ENCODE peak calls at places on chromosomes 6 and 20, in four cellular contexts. J is heart left ventricle, I is heart right ventricle, A is astrocyte. V is an unnamed sample.

GRCh38 chr20:555933-556332 is 12.3 kb upstream of the CSNK2A1 start:
- DNase-seq in J (peak; percentile 63), I (peak; percentile 75), A (peak; percentile 12), V (no peak)

GRCh38 chr6:132043148-132043547 is 92.0 kb upstream of the CCN2 start:
- DNase-seq in J (no peak), I (no peak), A (no peak), V (no peak)

GRCh38 chr6:16168858-16169257 is 40.0 kb downstream of the MYLIP start:
- DNase-seq in J (no peak), I (no peak), A (no peak), V (no peak)

GRCh38 chr20:46402236-46402886 is 4.1 kb downstream of the ELMO2 start:
- DNase-seq in J (no peak), I (no peak), A (peak; percentile 61), V (no peak)

GRCh38 chr6:56764081-56764566 is 121.4 kb upstream of the DST start:
- DNase-seq in J (no peak), I (no peak), A (no peak), V (no peak)

GRCh38 chr6:31179042-31179386 is 8.5 kb upstream of the POU5F1 start:
- DNase-seq in J (no peak), I (no peak), A (no peak), V (no peak)

GRCh38 chr6:144055121-144055931 is 40.0 kb downstream of the SF3B5 start:
- DNase-seq in J (no peak), I (no peak), A (no peak), V (no peak)

GRCh38 chr20:821083-822065 is 12.1 kb upstream of the FAM110A start:
- DNase-seq in J (no peak), I (no peak), A (no peak), V (no peak)

GRCh38 chr6:110357696-110358535 is at the start of gene METTL24:
- DNase-seq in J (no peak), I (no peak), A (no peak), V (peak; percentile 82)

DNA sequence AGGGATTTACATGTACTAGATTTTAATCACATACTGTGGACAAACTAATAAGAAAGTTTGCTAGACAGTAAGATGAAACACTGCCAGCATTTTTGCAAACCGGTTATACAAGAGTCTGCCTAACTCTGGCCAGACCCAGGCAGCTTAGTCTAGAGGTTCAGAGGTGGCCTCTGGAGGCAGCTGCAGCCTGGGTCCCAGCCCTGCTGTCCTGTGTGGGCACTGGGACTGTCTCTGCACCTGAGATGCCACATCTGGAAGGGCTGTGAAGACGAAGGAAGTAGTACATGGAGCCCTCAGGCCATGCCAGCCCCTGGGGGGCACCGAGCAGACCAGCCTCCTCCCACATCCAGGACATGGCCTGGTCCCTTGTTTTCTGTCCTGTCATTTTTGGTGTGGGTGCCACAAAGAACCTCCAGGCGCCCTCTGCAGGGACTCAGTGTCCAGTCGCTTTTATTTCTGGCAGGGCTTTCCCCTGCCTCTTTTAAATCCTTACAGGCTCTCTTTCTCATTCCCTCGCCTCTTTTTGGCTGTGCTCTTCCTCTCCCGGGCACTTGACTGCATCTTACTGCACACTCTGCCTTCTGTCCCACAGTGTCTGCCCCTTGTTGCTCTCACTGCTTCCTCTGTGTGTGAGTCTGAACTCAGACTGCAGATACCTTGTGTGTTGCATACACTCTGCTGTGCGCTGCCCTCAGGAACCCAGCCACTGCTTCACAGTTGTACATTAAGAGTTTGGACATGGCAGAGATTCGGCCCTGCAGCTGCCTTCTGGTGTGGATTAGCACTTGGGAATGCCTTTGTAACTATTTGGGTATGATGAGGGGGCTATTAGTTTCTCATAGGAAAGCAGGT is 216.7 kb downstream of the ZDHHC14 start:
- DNase-seq in J (no peak), I (peak; percentile 49), A (no peak), V (peak; percentile 68)
- H3K27ac ChIP-seq in J (no peak overlapping the region), I (no peak overlapping the region), A (no peak overlapping the region), V (no peak overlapping the region)

DNA sequence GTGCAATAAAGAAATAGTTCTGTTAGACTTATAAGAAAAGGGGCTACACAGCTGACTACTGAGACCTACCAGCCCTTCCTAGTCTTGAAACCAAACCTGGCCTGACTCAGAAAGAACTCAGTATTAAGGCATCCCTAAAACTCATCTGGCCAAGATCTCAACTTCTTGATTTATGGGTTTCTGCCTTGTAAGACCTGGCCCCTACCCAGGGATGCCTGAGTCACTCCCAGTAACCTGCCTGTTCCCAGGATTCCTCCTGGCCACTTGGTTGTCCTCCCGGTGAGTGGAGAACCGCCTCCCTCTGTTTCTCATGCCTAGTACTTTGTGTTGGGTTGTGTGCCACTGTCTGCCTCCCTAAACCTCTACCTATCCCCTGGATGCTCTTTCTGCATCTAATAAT is 189.4 kb upstream of the PREP start:
- DNase-seq in J (no peak), I (no peak), A (peak; percentile 98), V (no peak)
- H3K4me1 ChIP-seq in J (peaks cover 16% of the 10 kb centered on the region), I (peaks cover 44% of the 10 kb centered on the region), A (peaks cover 54% of the 10 kb centered on the region), V (no peaks in the 10 kb centered on the region)

DNA sequence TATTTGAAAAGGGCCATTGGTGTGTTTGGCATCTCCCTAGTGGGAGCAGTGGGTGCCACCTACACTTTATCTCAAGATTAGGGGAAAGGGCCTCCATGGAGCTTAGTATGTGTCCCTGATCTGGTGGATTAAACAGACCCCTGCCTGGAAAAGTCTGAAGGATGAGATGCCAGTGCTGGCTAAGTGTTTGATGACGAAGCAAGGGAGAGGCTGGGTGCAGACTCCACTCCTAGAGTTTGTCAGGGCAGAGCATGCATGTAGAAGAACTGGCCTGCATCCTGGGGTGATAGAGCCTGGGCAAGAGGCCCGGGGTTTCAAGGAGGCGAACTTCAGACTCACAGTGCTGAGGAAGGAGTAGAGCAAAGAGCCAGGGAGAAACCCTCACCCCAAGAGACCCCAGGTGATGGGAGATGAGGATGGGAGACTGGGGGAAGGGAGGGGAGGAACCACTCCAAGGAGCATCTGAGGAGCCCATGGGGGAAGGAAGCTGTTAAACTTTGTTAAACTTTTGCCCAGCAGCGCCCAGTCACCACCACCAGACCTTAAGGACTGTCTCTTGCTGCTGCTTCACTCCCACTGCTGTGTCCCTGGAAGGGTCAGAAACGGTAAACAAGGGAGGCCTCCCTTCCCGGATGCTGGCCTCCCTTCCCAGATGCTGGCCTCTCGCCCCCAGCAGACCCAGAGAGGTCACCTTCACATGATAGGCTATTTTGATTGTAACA is 61.6 kb downstream of the RPRD1B start:
- DNase-seq in J (no peak), I (peak; percentile 5), A (no peak), V (no peak)
- H3K27ac ChIP-seq in J (no peak overlapping the region), I (peak overlapping the region; percentile 63), A (no peak overlapping the region), V (no peak overlapping the region)

GRCh38 chr20:38831995-38832620 is 26.6 kb downstream of the PPP1R16B start:
- DNase-seq in J (no peak), I (no peak), A (no peak), V (no peak)
- H3K4me1 ChIP-seq in J (peaks cover 12% of the 10 kb centered on the region), I (peaks cover 14% of the 10 kb centered on the region), A (no peaks in the 10 kb centered on the region), V (no peaks in the 10 kb centered on the region)

GRCh38 chr6:96016781-96017180 is 1.0 kb downstream of the FUT9 start:
- DNase-seq in J (no peak), I (no peak), A (no peak), V (no peak)

GRCh38 chr6:96015791-96016776 is at the start of gene FUT9:
- DNase-seq in J (peak; percentile 11), I (no peak), A (peak; percentile 1), V (no peak)

GRCh38 chr6:96015321-96015790 is 418 bp upstream of the FUT9 start:
- DNase-seq in J (no peak), I (no peak), A (no peak), V (no peak)

GRCh38 chr6:96013531-96013930 is 2.2 kb upstream of the FUT9 start:
- DNase-seq in J (no peak), I (no peak), A (no peak), V (no peak)

GRCh38 chr6:96014846-96015245 is 928 bp upstream of the FUT9 start:
- DNase-seq in J (no peak), I (no peak), A (no peak), V (no peak)
- H3K27ac ChIP-seq in J (no peak overlapping the region), I (no peak overlapping the region), A (no peak overlapping the region), V (no peak overlapping the region)

DNA sequence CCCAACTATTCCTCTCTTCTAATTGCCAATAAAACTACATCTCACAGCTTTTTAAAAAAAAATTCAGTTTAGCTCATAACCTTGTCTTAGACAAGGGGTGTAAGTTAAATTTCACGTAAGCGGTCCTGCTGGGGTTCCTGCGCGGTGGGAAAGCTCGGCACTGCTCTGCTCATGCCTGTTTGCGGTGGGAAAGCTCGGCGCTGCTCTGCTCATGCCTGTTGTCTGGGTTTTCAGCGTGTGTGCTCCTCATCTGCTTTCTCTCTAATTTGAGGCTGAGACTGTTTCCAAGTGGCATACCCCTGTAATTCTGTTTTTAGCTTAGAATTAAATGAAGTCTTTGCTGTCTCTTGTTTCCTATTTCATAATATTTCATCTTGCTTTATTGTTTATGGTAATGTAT is 18.6 kb downstream of the ARID1B start:
- DNase-seq in J (no peak), I (no peak), A (no peak), V (no peak)
- H3K4me1 ChIP-seq in J (peaks cover 76% of the 10 kb centered on the region), I (peaks cover 57% of the 10 kb centered on the region), A (peaks cover 3% of the 10 kb centered on the region), V (peaks cover 6% of the 10 kb centered on the region)

V was measured in aorta.